ENCODE peak calls at places on chromosomes 7 and 10, in eight cellular contexts. One of them, this sample, is unnamed.

GRCh38 chr7:159035571-159036073 is 109.0 kb downstream of the VIPR2 start:
- DNase-seq in heart left ventricle: no peak
- DNase-seq in kidney: no peak
- DNase-seq in CD4-positive, alpha-beta T cell: no peak
- DNase-seq in pancreas: no peak
- DNase-seq in A549: no peak
- DNase-seq in transverse colon: no peak
- DNase-seq in uterus: no peak
- DNase-seq in this sample: no peak

GRCh38 chr7:18958627-18959026 is 158.8 kb downstream of the TWIST1 start:
- DNase-seq in heart left ventricle: no peak
- DNase-seq in kidney: no peak
- DNase-seq in CD4-positive, alpha-beta T cell: no peak
- DNase-seq in pancreas: no peak
- DNase-seq in A549: no peak
- DNase-seq in transverse colon: no peak
- DNase-seq in uterus: no peak
- DNase-seq in this sample: no peak

GRCh38 chr7:32881074-32881982 is 10.2 kb downstream of the KBTBD2 start:
- DNase-seq in heart left ventricle: no peak
- DNase-seq in kidney: no peak
- DNase-seq in CD4-positive, alpha-beta T cell: no peak
- DNase-seq in pancreas: no peak
- DNase-seq in A549: peak; percentile 44
- DNase-seq in transverse colon: no peak
- DNase-seq in uterus: no peak
- DNase-seq in this sample: no peak

GRCh38 chr10:31853629-31854028 is 75.0 kb downstream of the ARHGAP12 start:
- DNase-seq in heart left ventricle: no peak
- DNase-seq in kidney: no peak
- DNase-seq in CD4-positive, alpha-beta T cell: no peak
- DNase-seq in pancreas: no peak
- DNase-seq in A549: no peak
- DNase-seq in transverse colon: no peak
- DNase-seq in uterus: no peak
- DNase-seq in this sample: no peak

GRCh38 chr10:79387974-79388850 is 40.9 kb downstream of the PPIF start:
- DNase-seq in heart left ventricle: no peak
- DNase-seq in kidney: peak; percentile 61
- DNase-seq in CD4-positive, alpha-beta T cell: no peak
- DNase-seq in pancreas: no peak
- DNase-seq in A549: no peak
- DNase-seq in transverse colon: peak; percentile 5
- DNase-seq in uterus: no peak
- DNase-seq in this sample: no peak

GRCh38 chr10:100879741-100880360 is 32.9 kb upstream of the SLF2 start:
- DNase-seq in heart left ventricle: no peak
- DNase-seq in kidney: no peak
- DNase-seq in CD4-positive, alpha-beta T cell: no peak
- DNase-seq in pancreas: no peak
- DNase-seq in A549: peak; percentile 21
- DNase-seq in transverse colon: no peak
- DNase-seq in uterus: no peak
- DNase-seq in this sample: no peak

GRCh38 chr10:129742742-129743550 is 221.1 kb downstream of the EBF3 start:
- DNase-seq in heart left ventricle: no peak
- DNase-seq in kidney: peak; percentile 59
- DNase-seq in CD4-positive, alpha-beta T cell: no peak
- DNase-seq in pancreas: no peak
- DNase-seq in A549: no peak
- DNase-seq in transverse colon: no peak
- DNase-seq in uterus: peak; percentile 1
- DNase-seq in this sample: no peak

GRCh38 chr10:17590969-17591645 is 26.1 kb downstream of the HACD1 start:
- DNase-seq in heart left ventricle: no peak
- DNase-seq in kidney: no peak
- DNase-seq in CD4-positive, alpha-beta T cell: no peak
- DNase-seq in pancreas: no peak
- DNase-seq in A549: no peak
- DNase-seq in transverse colon: no peak
- DNase-seq in uterus: no peak
- DNase-seq in this sample: no peak

GRCh38 chr7:128863433-128863989 is 855 bp downstream of the ATP6V1F start:
- DNase-seq in heart left ventricle: no peak
- DNase-seq in kidney: no peak
- DNase-seq in CD4-positive, alpha-beta T cell: peak; percentile 20
- DNase-seq in pancreas: peak; percentile 22
- DNase-seq in A549: peak; percentile 76
- DNase-seq in transverse colon: peak; percentile 45
- DNase-seq in uterus: no peak
- DNase-seq in this sample: no peak

GRCh38 chr10:75432176-75432575 is 752 bp downstream of the LRMDA start:
- DNase-seq in heart left ventricle: no peak
- DNase-seq in kidney: no peak
- DNase-seq in CD4-positive, alpha-beta T cell: no peak
- DNase-seq in pancreas: peak; percentile 19
- DNase-seq in A549: no peak
- DNase-seq in transverse colon: no peak
- DNase-seq in uterus: no peak
- DNase-seq in this sample: no peak

GRCh38 chr10:101775273-101776131 is at the start of gene FGF8:
- DNase-seq in heart left ventricle: no peak
- DNase-seq in kidney: peak; percentile 66
- DNase-seq in CD4-positive, alpha-beta T cell: no peak
- DNase-seq in pancreas: no peak
- DNase-seq in A549: no peak
- DNase-seq in transverse colon: no peak
- DNase-seq in uterus: no peak
- DNase-seq in this sample: no peak

GRCh38 chr7:75739796-75740672 is 1.3 kb upstream of the HIP1 start:
- DNase-seq in heart left ventricle: no peak
- DNase-seq in kidney: no peak
- DNase-seq in CD4-positive, alpha-beta T cell: no peak
- DNase-seq in pancreas: no peak
- DNase-seq in A549: no peak
- DNase-seq in transverse colon: no peak
- DNase-seq in uterus: no peak
- DNase-seq in this sample: no peak

GRCh38 chr7:100370303-100370702 is 3.0 kb upstream of the PILRA start:
- DNase-seq in heart left ventricle: no peak
- DNase-seq in kidney: peak; percentile 16
- DNase-seq in CD4-positive, alpha-beta T cell: no peak
- DNase-seq in pancreas: no peak
- DNase-seq in A549: no peak
- DNase-seq in transverse colon: no peak
- DNase-seq in uterus: no peak
- DNase-seq in this sample: no peak

GRCh38 chr7:73823873-73824597 is 6.8 kb upstream of the CLDN4 start:
- DNase-seq in heart left ventricle: no peak
- DNase-seq in kidney: peak; percentile 48
- DNase-seq in CD4-positive, alpha-beta T cell: no peak
- DNase-seq in pancreas: no peak
- DNase-seq in A549: no peak
- DNase-seq in transverse colon: peak; percentile 6
- DNase-seq in uterus: no peak
- DNase-seq in this sample: no peak

GRCh38 chr7:157445956-157446295 is 109.1 kb downstream of the DNAJB6 start:
- DNase-seq in heart left ventricle: no peak
- DNase-seq in kidney: peak; percentile 31
- DNase-seq in CD4-positive, alpha-beta T cell: no peak
- DNase-seq in pancreas: no peak
- DNase-seq in A549: no peak
- DNase-seq in transverse colon: no peak
- DNase-seq in uterus: no peak
- DNase-seq in this sample: no peak

GRCh38 chr10:43137971-43138756 is at the start of gene CSGALNACT2:
- DNase-seq in heart left ventricle: peak; percentile 90
- DNase-seq in kidney: peak; percentile 93
- DNase-seq in CD4-positive, alpha-beta T cell: peak; percentile 90
- DNase-seq in pancreas: peak; percentile 75
- DNase-seq in A549: peak; percentile 82
- DNase-seq in transverse colon: peak; percentile 90
- DNase-seq in uterus: peak; percentile 83
- DNase-seq in this sample: peak; percentile 78

GRCh38 chr10:58140054-58140453 is 127.6 kb downstream of the IPMK start:
- DNase-seq in heart left ventricle: no peak
- DNase-seq in kidney: no peak
- DNase-seq in CD4-positive, alpha-beta T cell: no peak
- DNase-seq in pancreas: no peak
- DNase-seq in A549: no peak
- DNase-seq in transverse colon: no peak
- DNase-seq in uterus: no peak
- DNase-seq in this sample: no peak

GRCh38 chr7:150871601-150872000 is 19.3 kb downstream of the AOC1 start:
- DNase-seq in heart left ventricle: no peak
- DNase-seq in kidney: no peak
- DNase-seq in CD4-positive, alpha-beta T cell: no peak
- DNase-seq in pancreas: no peak
- DNase-seq in A549: no peak
- DNase-seq in transverse colon: no peak
- DNase-seq in uterus: no peak
- DNase-seq in this sample: no peak

GRCh38 chr10:58651742-58652141 is 139.1 kb downstream of the BICC1 start:
- DNase-seq in heart left ventricle: no peak
- DNase-seq in kidney: no peak
- DNase-seq in CD4-positive, alpha-beta T cell: no peak
- DNase-seq in pancreas: no peak
- DNase-seq in A549: no peak
- DNase-seq in transverse colon: no peak
- DNase-seq in uterus: no peak
- DNase-seq in this sample: no peak

GRCh38 chr7:116357776-116358670 is 141.5 kb upstream of the CAV2 start:
- DNase-seq in heart left ventricle: no peak
- DNase-seq in kidney: no peak
- DNase-seq in CD4-positive, alpha-beta T cell: no peak
- DNase-seq in pancreas: no peak
- DNase-seq in A549: peak; percentile 34
- DNase-seq in transverse colon: no peak
- DNase-seq in uterus: no peak
- DNase-seq in this sample: no peak
- H3K27ac ChIP-seq in heart left ventricle: peak overlapping the region; percentile 93
- H3K27ac ChIP-seq in kidney: no peak overlapping the region
- H3K27ac ChIP-seq in CD4-positive, alpha-beta T cell: no peak overlapping the region
- H3K27ac ChIP-seq in pancreas: no peak overlapping the region
- H3K27ac ChIP-seq in A549: peak overlapping the region; percentile 84
- H3K27ac ChIP-seq in transverse colon: peak overlapping the region; percentile 35
- H3K27ac ChIP-seq in uterus: peak overlapping the region; percentile 96
- H3K27ac ChIP-seq in this sample: no peak overlapping the region

GRCh38 chr10:133401981-133402725 is 8.2 kb downstream of the MTG1 start:
- DNase-seq in heart left ventricle: no peak
- DNase-seq in kidney: peak; percentile 66
- DNase-seq in CD4-positive, alpha-beta T cell: no peak
- DNase-seq in pancreas: no peak
- DNase-seq in A549: no peak
- DNase-seq in transverse colon: no peak
- DNase-seq in uterus: no peak
- DNase-seq in this sample: no peak

GRCh38 chr10:133403359-133403758 is 9.4 kb downstream of the MTG1 start:
- DNase-seq in heart left ventricle: no peak
- DNase-seq in kidney: no peak
- DNase-seq in CD4-positive, alpha-beta T cell: no peak
- DNase-seq in pancreas: no peak
- DNase-seq in A549: no peak
- DNase-seq in transverse colon: no peak
- DNase-seq in uterus: no peak
- DNase-seq in this sample: no peak

GRCh38 chr10:133400624-133401424 is 6.9 kb downstream of the MTG1 start:
- DNase-seq in heart left ventricle: no peak
- DNase-seq in kidney: peak; percentile 62
- DNase-seq in CD4-positive, alpha-beta T cell: no peak
- DNase-seq in pancreas: no peak
- DNase-seq in A549: no peak
- DNase-seq in transverse colon: no peak
- DNase-seq in uterus: no peak
- DNase-seq in this sample: no peak

GRCh38 chr10:133399123-133399601 is 5.2 kb downstream of the MTG1 start:
- DNase-seq in heart left ventricle: no peak
- DNase-seq in kidney: peak; percentile 64
- DNase-seq in CD4-positive, alpha-beta T cell: no peak
- DNase-seq in pancreas: no peak
- DNase-seq in A549: no peak
- DNase-seq in transverse colon: no peak
- DNase-seq in uterus: no peak
- DNase-seq in this sample: no peak

DNA sequence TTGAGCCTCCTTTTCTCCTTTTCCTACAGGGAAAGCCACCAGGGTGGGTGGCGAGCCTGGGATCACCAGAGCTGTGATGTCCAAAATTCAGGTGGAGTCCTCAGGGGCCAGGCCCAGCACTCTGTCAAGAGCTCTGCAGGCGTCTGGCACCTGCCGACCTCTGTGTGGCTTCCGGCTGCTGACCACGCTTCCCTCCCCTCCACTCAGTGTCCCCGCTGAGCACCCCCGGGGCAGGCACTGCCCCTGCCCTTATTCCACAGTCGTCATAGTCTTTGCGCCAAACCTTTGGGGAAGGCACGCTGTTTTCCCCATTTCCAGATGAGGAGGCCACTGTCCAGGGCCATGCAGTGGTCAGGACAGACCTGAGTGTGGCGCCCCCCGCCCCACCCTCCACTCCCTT is 7.5 kb downstream of the MTG1 start:
- DNase-seq in heart left ventricle: no peak
- DNase-seq in kidney: peak; percentile 64
- DNase-seq in CD4-positive, alpha-beta T cell: no peak
- DNase-seq in pancreas: no peak
- DNase-seq in A549: no peak
- DNase-seq in transverse colon: no peak
- DNase-seq in uterus: peak; percentile 4
- DNase-seq in this sample: no peak
- H3K27ac ChIP-seq in heart left ventricle: no peak overlapping the region
- H3K27ac ChIP-seq in kidney: no peak overlapping the region
- H3K27ac ChIP-seq in CD4-positive, alpha-beta T cell: no peak overlapping the region
- H3K27ac ChIP-seq in pancreas: no peak overlapping the region
- H3K27ac ChIP-seq in A549: no peak overlapping the region
- H3K27ac ChIP-seq in transverse colon: peak overlapping the region; percentile 17
- H3K27ac ChIP-seq in uterus: no peak overlapping the region
- H3K27ac ChIP-seq in this sample: no peak overlapping the region

GRCh38 chr10:95384011-95384704 is 93.4 kb upstream of the PDLIM1 start:
- DNase-seq in heart left ventricle: no peak
- DNase-seq in kidney: no peak
- DNase-seq in CD4-positive, alpha-beta T cell: no peak
- DNase-seq in pancreas: no peak
- DNase-seq in A549: no peak
- DNase-seq in transverse colon: no peak
- DNase-seq in uterus: no peak
- DNase-seq in this sample: no peak
- H3K27ac ChIP-seq in heart left ventricle: no peak overlapping the region
- H3K27ac ChIP-seq in kidney: no peak overlapping the region
- H3K27ac ChIP-seq in CD4-positive, alpha-beta T cell: no peak overlapping the region
- H3K27ac ChIP-seq in pancreas: no peak overlapping the region
- H3K27ac ChIP-seq in A549: no peak overlapping the region
- H3K27ac ChIP-seq in transverse colon: no peak overlapping the region
- H3K27ac ChIP-seq in uterus: peak overlapping the region; percentile 30
- H3K27ac ChIP-seq in this sample: no peak overlapping the region

DNA sequence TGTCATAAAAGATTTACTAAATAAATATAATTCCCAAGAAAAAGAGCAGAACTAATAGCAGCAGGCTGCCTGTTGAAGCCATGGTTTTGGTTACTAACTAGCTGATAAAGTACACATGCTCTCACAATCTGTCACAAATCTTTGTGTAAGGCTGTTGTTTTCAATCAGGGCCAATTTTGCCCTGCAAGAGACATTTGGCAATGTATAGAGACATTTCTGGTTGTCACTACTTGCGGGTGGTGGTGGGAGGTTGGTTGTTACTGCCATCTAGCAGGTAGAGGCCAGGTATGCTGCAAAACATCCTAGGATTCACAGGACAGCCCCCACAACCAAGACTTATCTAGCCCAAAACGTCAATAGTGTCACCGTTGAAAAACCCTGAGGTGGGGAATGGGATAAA is 233.5 kb upstream of the CACNA2D1 start:
- DNase-seq in heart left ventricle: no peak
- DNase-seq in kidney: no peak
- DNase-seq in CD4-positive, alpha-beta T cell: no peak
- DNase-seq in pancreas: no peak
- DNase-seq in A549: no peak
- DNase-seq in transverse colon: no peak
- DNase-seq in uterus: no peak
- DNase-seq in this sample: no peak
- H3K27ac ChIP-seq in heart left ventricle: no peak overlapping the region
- H3K27ac ChIP-seq in kidney: no peak overlapping the region
- H3K27ac ChIP-seq in CD4-positive, alpha-beta T cell: no peak overlapping the region
- H3K27ac ChIP-seq in pancreas: no peak overlapping the region
- H3K27ac ChIP-seq in A549: no peak overlapping the region
- H3K27ac ChIP-seq in transverse colon: no peak overlapping the region
- H3K27ac ChIP-seq in uterus: no peak overlapping the region
- H3K27ac ChIP-seq in this sample: no peak overlapping the region

This sample was measured in substantia nigra.